ENCODE peak calls at places on chromosome 17, in ten cellular contexts. T is T-helper 17 cell; A is mucosa of descending colon; S is NCI-H2081 treated with DMSO at 0.1 percent for 48 hours; Q is effector memory CD4-positive, alpha-beta T cell; O is NCI-H69; E is activated T-cell treated with anti-CD3 and anti-CD28 coated beads, Interleukin-2, amount 50 U/mL, for 4 hours; D is globus pallidus; P is DMS153; H is NCI-H460. N is an unnamed sample.

GRCh38 chr17:75827291-75828050 is 16.7 kb downstream of the UNC13D start:
- DNase-seq in T (peak), A (peak), S (no peak), Q (peak), O (peak), E (peak), D (peak), P (peak), H (peak), N (peak)

GRCh38 chr17:7916799-7917198 is 710 bp upstream of the RNF227 start:
- DNase-seq in T (no peak), A (no peak), S (no peak), Q (no peak), O (no peak), E (no peak), D (no peak), P (no peak), H (no peak), N (no peak)

GRCh38 chr17:21161498-21162393 is 35.0 kb downstream of the DHRS7B start:
- DNase-seq in T (no peak), A (no peak), S (no peak), Q (no peak), O (no peak), E (no peak), D (no peak), P (no peak), H (no peak), N (no peak)

GRCh38 chr17:81666342-81667191 is at the start of the genes CCDC137 and OXLD1:
- DNase-seq in T (peak), A (peak), S (peak), Q (peak), O (peak), E (peak), D (peak), P (peak), H (peak), N (peak)

GRCh38 chr17:1029196-1029911 is 32.4 kb downstream of the TIMM22 start:
- DNase-seq in T (no peak), A (no peak), S (no peak), Q (no peak), O (no peak), E (no peak), D (no peak), P (no peak), H (no peak), N (no peak)

GRCh38 chr17:48060249-48060648 is 12.1 kb downstream of the NFE2L1 start:
- DNase-seq in T (no peak), A (no peak), S (no peak), Q (no peak), O (no peak), E (no peak), D (no peak), P (no peak), H (no peak), N (no peak)

GRCh38 chr17:64747938-64748540 is 85.9 kb upstream of the SMURF2 start:
- DNase-seq in T (no peak), A (no peak), S (no peak), Q (no peak), O (no peak), E (no peak), D (no peak), P (no peak), H (no peak), N (no peak)

GRCh38 chr17:48074322-48075054 is 26.3 kb downstream of the NFE2L1 start:
- DNase-seq in T (peak), A (no peak), S (no peak), Q (peak), O (peak), E (peak), D (peak), P (peak), H (peak), N (peak)

GRCh38 chr17:36877774-36878173 is 59.5 kb upstream of the LHX1 start:
- DNase-seq in T (no peak), A (no peak), S (no peak), Q (no peak), O (no peak), E (no peak), D (no peak), P (no peak), H (no peak), N (no peak)

GRCh38 chr17:17416007-17416399 is 60.8 kb upstream of the MED9 start:
- DNase-seq in T (no peak), A (no peak), S (peak), Q (no peak), O (no peak), E (no peak), D (no peak), P (peak), H (peak), N (peak)

GRCh38 chr17:13557077-13557476 is 44.7 kb downstream of the HS3ST3A1 start:
- DNase-seq in T (no peak), A (no peak), S (no peak), Q (no peak), O (no peak), E (no peak), D (no peak), P (no peak), H (no peak), N (no peak)

GRCh38 chr17:29686998-29687397 is 64.3 kb upstream of the CORO6 start:
- DNase-seq in T (no peak), A (no peak), S (no peak), Q (no peak), O (no peak), E (no peak), D (no peak), P (no peak), H (no peak), N (peak)

GRCh38 chr17:28295677-28296578 is 23.1 kb upstream of the TMEM97 start:
- DNase-seq in T (no peak), A (no peak), S (no peak), Q (no peak), O (no peak), E (no peak), D (peak), P (no peak), H (no peak), N (no peak)

GRCh38 chr17:50533720-50534148 is 1.2 kb downstream of the EPN3 start:
- DNase-seq in T (no peak), A (peak), S (no peak), Q (no peak), O (peak), E (no peak), D (no peak), P (peak), H (no peak), N (peak)

GRCh38 chr17:17859909-17860760 is 23.3 kb upstream of the SREBF1 start:
- DNase-seq in T (peak), A (peak), S (no peak), Q (peak), O (peak), E (peak), D (peak), P (peak), H (peak), N (peak)

GRCh38 chr17:17155568-17155967 is 50.6 kb downstream of the PLD6 start:
- DNase-seq in T (no peak), A (no peak), S (no peak), Q (no peak), O (no peak), E (no peak), D (no peak), P (no peak), H (no peak), N (no peak)

GRCh38 chr17:69810326-69811035 is 264.5 kb upstream of the KCNJ16 start:
- DNase-seq in T (no peak), A (no peak), S (no peak), Q (no peak), O (no peak), E (no peak), D (no peak), P (peak), H (no peak), N (peak)

GRCh38 chr17:77327566-77328463 is 187.0 kb downstream of the SEC14L1 start:
- DNase-seq in T (no peak), A (peak), S (no peak), Q (no peak), O (no peak), E (no peak), D (no peak), P (no peak), H (no peak), N (peak)

GRCh38 chr17:37081287-37081686 is 132.5 kb downstream of the AATF start:
- DNase-seq in T (no peak), A (no peak), S (no peak), Q (no peak), O (no peak), E (no peak), D (no peak), P (no peak), H (no peak), N (no peak)

GRCh38 chr17:27577884-27578717 is 52.9 kb upstream of the LGALS9 start:
- DNase-seq in T (no peak), A (no peak), S (no peak), Q (no peak), O (no peak), E (no peak), D (no peak), P (no peak), H (no peak), N (no peak)

GRCh38 chr17:48012151-48012520 is 25.5 kb downstream of the COPZ2 start:
- DNase-seq in T (peak), A (peak), S (peak), Q (peak), O (peak), E (peak), D (no peak), P (peak), H (no peak), N (no peak)

GRCh38 chr17:66945451-66945850 is 19.1 kb upstream of the CACNG4 start:
- DNase-seq in T (no peak), A (no peak), S (no peak), Q (no peak), O (peak), E (no peak), D (no peak), P (no peak), H (no peak), N (no peak)

GRCh38 chr17:50199651-50200446 is 1.6 kb downstream of the COL1A1 start:
- DNase-seq in T (peak), A (peak), S (no peak), Q (peak), O (peak), E (peak), D (peak), P (peak), H (peak), N (peak)

GRCh38 chr17:30831257-30831656 is 509 bp upstream of the ATAD5 start:
- DNase-seq in T (no peak), A (no peak), S (no peak), Q (no peak), O (peak), E (no peak), D (no peak), P (no peak), H (no peak), N (peak)

GRCh38 chr17:64784353-64784798 is 122.3 kb upstream of the SMURF2 start:
- DNase-seq in T (no peak), A (peak), S (no peak), Q (no peak), O (no peak), E (no peak), D (no peak), P (no peak), H (no peak), N (no peak)

GRCh38 chr17:27105636-27106035 is 188.3 kb upstream of the WSB1 start:
- DNase-seq in T (no peak), A (no peak), S (no peak), Q (no peak), O (no peak), E (no peak), D (no peak), P (no peak), H (no peak), N (no peak)

GRCh38 chr17:50052822-50053653 is 2.9 kb upstream of the ITGA3 start:
- DNase-seq in T (no peak), A (peak), S (no peak), Q (no peak), O (peak), E (no peak), D (no peak), P (no peak), H (no peak), N (no peak)

GRCh38 chr17:74690409-74690825 is 22.3 kb downstream of the CD300LF start:
- DNase-seq in T (no peak), A (no peak), S (no peak), Q (no peak), O (no peak), E (no peak), D (no peak), P (no peak), H (no peak), N (no peak)

GRCh38 chr17:45224671-45225050 is 3.0 kb downstream of the FMNL1 start:
- DNase-seq in T (no peak), A (peak), S (no peak), Q (no peak), O (no peak), E (no peak), D (no peak), P (no peak), H (no peak), N (peak)

GRCh38 chr17:3531266-3532101 is 26.1 kb downstream of the TRPV3 start:
- DNase-seq in T (no peak), A (no peak), S (no peak), Q (no peak), O (no peak), E (no peak), D (peak), P (no peak), H (no peak), N (peak)

GRCh38 chr17:61783556-61784304 is 79.6 kb downstream of the BRIP1 start:
- DNase-seq in T (no peak), A (no peak), S (no peak), Q (no peak), O (no peak), E (no peak), D (no peak), P (no peak), H (no peak), N (no peak)

GRCh38 chr17:51745993-51746392 is 412.5 kb downstream of the CA10 start:
- DNase-seq in T (no peak), A (no peak), S (peak), Q (no peak), O (peak), E (no peak), D (no peak), P (peak), H (no peak), N (no peak)

GRCh38 chr17:4951486-4951885 is 567 bp downstream of the ENO3 start:
- DNase-seq in T (no peak), A (no peak), S (no peak), Q (no peak), O (no peak), E (no peak), D (no peak), P (no peak), H (no peak), N (peak)

N was measured in G401.